ENCODE peak calls at places on chromosomes 1 and 21, in six cellular contexts. R, H, Y, O, T and G are unnamed samples.

GRCh38 chr1:41319106-41319755 is 42.0 kb upstream of the FOXO6 start:
- DNase-seq in R (no peak), H (no peak), Y (no peak), O (no peak), T (no peak), G (no peak)

GRCh38 chr21:25999935-26000582 is 170.5 kb downstream of the APP start:
- DNase-seq in R (no peak), H (no peak), Y (peak; percentile 47), O (no peak), T (no peak), G (peak; percentile 17)

GRCh38 chr1:85224734-85225623 is 24.2 kb upstream of the SYDE2 start:
- DNase-seq in R (no peak), H (peak; percentile 20), Y (no peak), O (no peak), T (no peak), G (no peak)

GRCh38 chr1:152251391-152251790 is 27.4 kb upstream of the HRNR start:
- DNase-seq in R (no peak), H (no peak), Y (no peak), O (no peak), T (no peak), G (no peak)

GRCh38 chr1:228176461-228177182 is 11.0 kb downstream of the IBA57 start:
- DNase-seq in R (no peak), H (peak; percentile 61), Y (no peak), O (no peak), T (peak; percentile 84), G (no peak)

GRCh38 chr21:37412603-37413360 is 46.2 kb downstream of the DYRK1A start:
- DNase-seq in R (peak; percentile 29), H (no peak), Y (no peak), O (no peak), T (no peak), G (no peak)

GRCh38 chr1:151773698-151774097 is 10.4 kb upstream of the MRPL9 start:
- DNase-seq in R (no peak), H (no peak), Y (no peak), O (no peak), T (no peak), G (no peak)

GRCh38 chr1:112674986-112675727 is 698 bp downstream of the MOV10 start:
- DNase-seq in R (no peak), H (peak; percentile 49), Y (no peak), O (peak; percentile 62), T (peak; percentile 80), G (peak; percentile 84)

GRCh38 chr1:86156571-86157455 is at the start of gene COL24A1:
- DNase-seq in R (no peak), H (peak; percentile 44), Y (peak; percentile 26), O (peak; percentile 39), T (peak; percentile 84), G (peak; percentile 79)

GRCh38 chr1:211829343-211830054 is 1.1 kb downstream of the LPGAT1 start:
- DNase-seq in R (no peak), H (peak; percentile 31), Y (peak; percentile 19), O (peak; percentile 29), T (peak; percentile 62), G (peak; percentile 52)

GRCh38 chr1:94792876-94793605 is 27.1 kb upstream of the SLC44A3 start:
- DNase-seq in R (peak; percentile 66), H (no peak), Y (no peak), O (no peak), T (peak; percentile 71), G (no peak)

GRCh38 chr1:9907441-9907840 is 2.6 kb downstream of the CTNNBIP1 start:
- DNase-seq in R (no peak), H (no peak), Y (no peak), O (no peak), T (no peak), G (no peak)

GRCh38 chr1:163406787-163407186 is 85.0 kb downstream of the NUF2 start:
- DNase-seq in R (no peak), H (no peak), Y (no peak), O (no peak), T (no peak), G (no peak)

GRCh38 chr21:30620080-30620479 is 347 bp upstream of the KRTAP20-4 start:
- DNase-seq in R (no peak), H (no peak), Y (no peak), O (no peak), T (no peak), G (no peak)

GRCh38 chr1:2598329-2598931 is 11.9 kb downstream of the PRXL2B start:
- DNase-seq in R (no peak), H (no peak), Y (no peak), O (no peak), T (peak; percentile 33), G (no peak)

GRCh38 chr21:46416551-46416950 is 42.1 kb upstream of the DIP2A start:
- DNase-seq in R (no peak), H (no peak), Y (no peak), O (no peak), T (no peak), G (no peak)

GRCh38 chr1:147641695-147642592 is 28.4 kb downstream of the ACP6 start:
- DNase-seq in R (no peak), H (no peak), Y (peak; percentile 65), O (peak; percentile 58), T (no peak), G (peak; percentile 37)

GRCh38 chr1:234262754-234263105 is 110.5 kb upstream of the COA6 start:
- DNase-seq in R (no peak), H (no peak), Y (no peak), O (no peak), T (no peak), G (no peak)

GRCh38 chr1:177343445-177343844 is 172.7 kb downstream of the BRINP2 start:
- DNase-seq in R (no peak), H (no peak), Y (no peak), O (no peak), T (no peak), G (peak; percentile 22)

GRCh38 chr1:179021873-179022272 is 3.8 kb upstream of the FAM20B start:
- DNase-seq in R (no peak), H (no peak), Y (no peak), O (no peak), T (no peak), G (no peak)

GRCh38 chr1:61181016-61181560 is 98.7 kb downstream of the NFIA start:
- DNase-seq in R (no peak), H (no peak), Y (no peak), O (no peak), T (no peak), G (no peak)

GRCh38 chr1:61183471-61184034 is 101.2 kb downstream of the NFIA start:
- DNase-seq in R (no peak), H (peak; percentile 26), Y (no peak), O (no peak), T (peak; percentile 75), G (no peak)

GRCh38 chr1:61184035-61184713 is 101.8 kb downstream of the NFIA start:
- DNase-seq in R (no peak), H (peak; percentile 93), Y (no peak), O (no peak), T (peak; percentile 98), G (no peak)

GRCh38 chr1:61184714-61185106 is 102.3 kb downstream of the NFIA start:
- DNase-seq in R (no peak), H (no peak), Y (no peak), O (no peak), T (no peak), G (no peak)

DNA sequence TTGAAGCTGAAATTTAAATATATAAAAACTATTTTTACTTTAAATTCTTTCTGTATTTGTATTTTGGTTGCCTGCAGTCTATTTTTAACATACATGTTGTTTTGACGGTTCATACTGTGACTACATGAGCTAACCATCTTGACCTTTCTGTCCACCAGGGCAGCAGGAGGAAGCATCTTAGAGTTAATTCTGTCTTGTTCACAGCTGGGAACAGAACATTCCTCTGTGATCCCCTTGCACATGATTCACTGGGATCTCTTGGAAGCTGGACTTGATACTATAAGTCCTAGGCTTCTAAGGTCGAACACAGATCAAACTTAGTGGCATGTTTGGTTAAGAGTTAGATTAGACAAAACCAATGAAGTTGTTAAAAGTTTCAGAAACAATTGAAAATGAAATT is 99.7 kb downstream of the NFIA start:
- DNase-seq in R (no peak), H (no peak), Y (no peak), O (no peak), T (no peak), G (no peak)
- TF ChIP-seq CTCF in R (no peak), H (no peak), Y (no peak), O (no peak), T (peak; percentile 10), G (no peak)

GRCh38 chr1:157948547-157949152 is 44.8 kb upstream of the KIRREL1 start:
- DNase-seq in R (no peak), H (peak; percentile 33), Y (peak; percentile 46), O (peak; percentile 14), T (no peak), G (peak; percentile 34)
- TF ChIP-seq CTCF in R (peak; percentile 67), H (peak; percentile 76), Y (peak; percentile 60), O (peak; percentile 63), T (no peak), G (peak; percentile 54)

GRCh38 chr1:15197591-15198447 is 44.3 kb downstream of the TMEM51 start:
- DNase-seq in R (no peak), H (no peak), Y (no peak), O (no peak), T (no peak), G (no peak)
- TF ChIP-seq CTCF in R (no peak), H (no peak), Y (no peak), O (no peak), T (no peak), G (no peak)

DNA sequence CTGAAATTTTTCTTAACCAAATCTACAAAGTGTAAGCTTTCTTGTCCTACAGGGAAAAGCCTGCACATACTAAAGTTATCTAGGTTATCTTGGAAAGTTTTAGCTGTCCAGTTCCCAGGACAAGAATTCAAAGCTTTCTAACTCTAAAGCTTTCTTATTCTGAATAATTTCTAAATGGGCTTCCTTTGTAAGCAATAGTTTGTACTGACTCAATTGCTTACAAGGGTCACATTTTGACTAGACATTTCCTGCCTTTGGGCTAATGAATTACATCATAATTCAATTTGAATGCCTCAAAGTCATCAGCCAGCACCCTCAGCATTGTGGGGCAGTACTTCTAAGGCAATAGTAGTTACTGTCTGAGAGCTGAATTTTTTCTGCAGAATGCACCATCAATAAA is 223.0 kb downstream of the LTN1 start:
- DNase-seq in R (peak; percentile 16), H (no peak), Y (no peak), O (no peak), T (no peak), G (no peak)
- TF ChIP-seq CTCF in R (no peak), H (no peak), Y (no peak), O (no peak), T (no peak), G (no peak)

DNA sequence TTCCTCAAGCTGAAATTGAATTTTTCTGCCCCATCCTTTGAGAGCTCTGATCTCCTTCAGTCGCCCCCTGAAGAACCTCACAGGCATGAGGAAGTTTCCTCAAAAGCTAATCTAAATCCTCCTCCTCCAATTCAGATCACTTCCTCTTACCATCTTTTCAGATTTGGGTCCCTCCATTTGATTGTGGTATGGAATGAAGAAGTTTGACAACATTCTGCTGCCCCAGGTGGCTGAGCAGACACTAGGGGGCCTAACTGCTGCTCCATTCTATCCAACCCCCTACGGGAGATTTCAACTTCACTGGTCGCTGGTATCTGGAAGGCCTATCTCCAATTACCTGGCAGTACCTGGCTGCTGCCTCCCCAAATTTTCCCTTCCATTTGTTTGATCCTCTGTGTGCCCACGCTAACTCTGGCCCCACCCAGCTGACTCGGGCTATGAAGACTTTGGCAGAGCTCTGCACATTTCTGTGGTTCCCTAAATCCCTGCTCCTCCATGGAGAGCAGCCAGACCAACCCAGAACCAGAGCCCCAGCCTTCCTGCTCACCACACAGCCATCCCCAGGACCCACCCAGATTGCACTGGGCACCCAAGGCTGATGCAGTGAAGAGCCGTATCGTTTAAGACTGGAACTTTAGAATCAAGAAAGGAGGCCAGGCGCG is 7.8 kb downstream of the IRF6 start:
- DNase-seq in R (no peak), H (no peak), Y (no peak), O (no peak), T (no peak), G (no peak)
- TF ChIP-seq CTCF in R (peak; percentile 15), H (no peak), Y (peak; percentile 1), O (no peak), T (no peak), G (no peak)